ENCODE peak calls at places on chromosomes 7 and 10, in four cellular contexts. T, R, C and L are unnamed samples.

GRCh38 chr10:93913706-93914105 is 19.9 kb downstream of the SLC35G1 start:
- DNase-seq in R (no peak), C (no peak), T (no peak), L (no peak)

GRCh38 chr10:10294801-10295515 is 722.7 kb upstream of the CELF2 start:
- DNase-seq in R (no peak), T (no peak), C (no peak), L (peak; percentile 70)

GRCh38 chr10:72796042-72796441 is 97.5 kb upstream of the OIT3 start:
- DNase-seq in R (no peak), T (no peak), C (no peak), L (no peak)

GRCh38 chr7:48887500-48887899 is 36.8 kb upstream of the CDC14C start:
- DNase-seq in C (no peak), R (peak; percentile 10), T (no peak), L (no peak)

GRCh38 chr7:122652851-122653250 is 46.1 kb downstream of the RNF133 start:
- DNase-seq in R (no peak), C (no peak), T (no peak), L (no peak)

GRCh38 chr10:28326516-28327493 is 23.9 kb upstream of the MPP7 start:
- DNase-seq in C (no peak), R (peak; percentile 30), T (peak; percentile 36), L (no peak)

GRCh38 chr10:102504179-102504975 is 605 bp downstream of the SUFU start:
- DNase-seq in R (peak; percentile 59), T (peak; percentile 70), C (peak; percentile 38), L (peak; percentile 74)

GRCh38 chr7:140200102-140200989 is 23.6 kb upstream of the KDM7A start:
- DNase-seq in C (no peak), R (peak; percentile 79), T (no peak), L (no peak)

GRCh38 chr7:142773937-142774744 is 3.4 kb downstream of the PRSS2 start:
- DNase-seq in R (no peak), T (no peak), C (no peak), L (no peak)

GRCh38 chr10:17645591-17646345 is 1.8 kb downstream of the STAM start:
- DNase-seq in R (no peak), T (no peak), C (no peak), L (no peak)

GRCh38 chr7:93015193-93016084 is 102.3 kb downstream of the SAMD9 start:
- DNase-seq in R (peak; percentile 15), C (no peak), T (no peak), L (no peak)

GRCh38 chr7:93016681-93017349 is 101.0 kb downstream of the SAMD9 start:
- DNase-seq in R (no peak), C (no peak), T (no peak), L (no peak)

GRCh38 chr7:93013471-93014061 is 104.2 kb downstream of the SAMD9 start:
- DNase-seq in T (no peak), C (no peak), R (no peak), L (no peak)

GRCh38 chr7:93016085-93016471 is 101.7 kb downstream of the SAMD9 start:
- DNase-seq in C (no peak), R (no peak), T (no peak), L (no peak)

GRCh38 chr7:93014410-93014809 is 103.4 kb downstream of the SAMD9 start:
- DNase-seq in T (no peak), R (peak; percentile 32), C (no peak), L (no peak)
- H2BK12ac ChIP-seq in T (no peak overlapping the region), R (no peak overlapping the region), C (no peak overlapping the region), L (no peak overlapping the region)

GRCh38 chr10:69911571-69912528 is 110.1 kb downstream of the COL13A1 start:
- DNase-seq in R (no peak), C (no peak), T (no peak), L (no peak)

GRCh38 chr10:69913586-69913985 is 111.9 kb downstream of the COL13A1 start:
- DNase-seq in T (no peak), R (no peak), C (no peak), L (no peak)

GRCh38 chr10:69916133-69916532 is 114.4 kb downstream of the COL13A1 start:
- DNase-seq in C (no peak), T (no peak), R (no peak), L (no peak)

GRCh38 chr10:69912584-69912983 is 110.9 kb downstream of the COL13A1 start:
- DNase-seq in C (no peak), R (no peak), T (no peak), L (no peak)

GRCh38 chr10:69914373-69915268 is 112.9 kb downstream of the COL13A1 start:
- DNase-seq in T (peak; percentile 82), C (peak; percentile 27), R (peak; percentile 62), L (peak; percentile 84)
- H3K18ac ChIP-seq in T (no peak overlapping the region), C (no peak overlapping the region), R (no peak overlapping the region), L (no peak overlapping the region)

GRCh38 chr10:62230344-62231138 is 38.1 kb downstream of the RTKN2 start:
- DNase-seq in C (no peak), R (no peak), T (no peak), L (no peak)

GRCh38 chr10:62233494-62234283 is 35.0 kb downstream of the RTKN2 start:
- DNase-seq in C (no peak), R (peak; percentile 55), T (no peak), L (no peak)

GRCh38 chr10:62234284-62234605 is 34.4 kb downstream of the RTKN2 start:
- DNase-seq in T (no peak), C (no peak), R (no peak), L (no peak)

GRCh38 chr10:62231371-62231770 is 37.3 kb downstream of the RTKN2 start:
- DNase-seq in C (no peak), R (peak; percentile 62), T (no peak), L (no peak)

GRCh38 chr10:62231805-62232204 is 36.8 kb downstream of the RTKN2 start:
- DNase-seq in C (no peak), T (no peak), R (no peak), L (no peak)
- H3K27ac ChIP-seq in C (no peak overlapping the region), T (no peak overlapping the region), R (no peak overlapping the region), L (no peak overlapping the region)

DNA sequence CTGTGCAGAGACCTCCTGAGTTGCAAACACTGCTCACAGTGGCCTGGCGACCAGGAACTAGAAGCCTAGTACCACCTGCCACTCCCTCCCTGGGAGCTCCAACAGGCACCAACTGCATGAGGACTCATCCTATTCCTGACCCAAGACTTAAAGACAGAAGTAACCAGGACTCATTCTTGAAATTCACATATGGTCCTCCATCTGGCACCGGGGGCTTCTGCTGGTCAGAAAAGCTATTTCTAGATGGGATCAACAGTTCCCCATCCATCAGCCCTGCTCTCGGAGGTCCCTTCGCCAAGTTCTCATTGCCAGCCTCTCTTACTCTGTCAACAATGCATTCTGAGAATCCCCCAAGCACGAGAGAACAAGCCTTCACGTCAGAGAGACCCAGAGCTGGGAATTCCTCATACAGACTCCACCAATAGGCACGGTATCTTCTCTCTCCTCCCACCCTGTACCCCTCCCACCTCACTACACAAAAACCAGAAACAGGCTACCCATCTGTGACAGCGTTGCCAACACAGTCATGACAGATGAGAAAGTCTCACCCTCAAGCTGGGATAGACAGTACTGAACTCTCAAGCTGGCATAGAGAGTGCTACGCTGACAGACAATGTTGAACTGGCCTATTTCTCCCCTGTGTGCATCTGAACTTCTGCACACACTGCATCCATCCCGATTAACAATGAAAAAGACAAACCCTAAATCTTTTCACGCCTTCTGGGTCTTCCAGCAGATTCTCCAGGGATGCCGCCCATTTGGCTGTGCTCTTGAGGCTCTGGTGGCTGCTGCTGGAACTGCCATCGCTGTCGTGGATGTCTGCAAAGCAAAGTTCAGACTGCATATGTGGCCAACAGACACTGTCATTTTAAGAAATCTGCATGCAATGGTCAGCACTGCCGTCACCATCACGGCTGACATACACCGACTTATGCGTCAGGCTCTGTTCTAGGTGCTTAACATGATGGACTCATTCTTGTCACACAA is 15.6 kb downstream of the RGS10 start:
- DNase-seq in T (no peak), R (no peak), C (no peak), L (no peak)
- H2BK12ac ChIP-seq in T (no peak overlapping the region), R (no peak overlapping the region), C (no peak overlapping the region), L (no peak overlapping the region)

GRCh38 chr10:131149111-131149510 is 162.4 kb downstream of the TCERG1L start:
- DNase-seq in R (no peak), T (no peak), C (no peak), L (no peak)

GRCh38 chr10:131148270-131148669 is 163.3 kb downstream of the TCERG1L start:
- DNase-seq in C (no peak), R (no peak), T (no peak), L (no peak)

GRCh38 chr10:131147301-131147975 is 164.1 kb downstream of the TCERG1L start:
- DNase-seq in T (no peak), R (no peak), C (no peak), L (no peak)

GRCh38 chr10:131150126-131150525 is 161.4 kb downstream of the TCERG1L start:
- DNase-seq in R (no peak), T (no peak), C (no peak), L (no peak)

GRCh38 chr10:131149586-131149985 is 161.9 kb downstream of the TCERG1L start:
- DNase-seq in R (no peak), T (no peak), C (no peak), L (no peak)
- H3K18ac ChIP-seq in R (no peak overlapping the region), T (no peak overlapping the region), C (no peak overlapping the region), L (no peak overlapping the region)

GRCh38 chr10:89347706-89348457 is 20.1 kb downstream of the IFIT3 start:
- DNase-seq in T (no peak), R (no peak), C (no peak), L (no peak)
- H3K27ac ChIP-seq in T (no peak overlapping the region), R (no peak overlapping the region), C (no peak overlapping the region), L (peak overlapping the region; percentile 66)

GRCh38 chr10:77180104-77180503 is 457.5 kb downstream of the KCNMA1 start:
- DNase-seq in R (no peak), T (no peak), C (no peak), L (no peak)
- H2BK12ac ChIP-seq in R (peak overlapping the region; percentile 41), T (no peak overlapping the region), C (no peak overlapping the region), L (no peak overlapping the region)

DNA sequence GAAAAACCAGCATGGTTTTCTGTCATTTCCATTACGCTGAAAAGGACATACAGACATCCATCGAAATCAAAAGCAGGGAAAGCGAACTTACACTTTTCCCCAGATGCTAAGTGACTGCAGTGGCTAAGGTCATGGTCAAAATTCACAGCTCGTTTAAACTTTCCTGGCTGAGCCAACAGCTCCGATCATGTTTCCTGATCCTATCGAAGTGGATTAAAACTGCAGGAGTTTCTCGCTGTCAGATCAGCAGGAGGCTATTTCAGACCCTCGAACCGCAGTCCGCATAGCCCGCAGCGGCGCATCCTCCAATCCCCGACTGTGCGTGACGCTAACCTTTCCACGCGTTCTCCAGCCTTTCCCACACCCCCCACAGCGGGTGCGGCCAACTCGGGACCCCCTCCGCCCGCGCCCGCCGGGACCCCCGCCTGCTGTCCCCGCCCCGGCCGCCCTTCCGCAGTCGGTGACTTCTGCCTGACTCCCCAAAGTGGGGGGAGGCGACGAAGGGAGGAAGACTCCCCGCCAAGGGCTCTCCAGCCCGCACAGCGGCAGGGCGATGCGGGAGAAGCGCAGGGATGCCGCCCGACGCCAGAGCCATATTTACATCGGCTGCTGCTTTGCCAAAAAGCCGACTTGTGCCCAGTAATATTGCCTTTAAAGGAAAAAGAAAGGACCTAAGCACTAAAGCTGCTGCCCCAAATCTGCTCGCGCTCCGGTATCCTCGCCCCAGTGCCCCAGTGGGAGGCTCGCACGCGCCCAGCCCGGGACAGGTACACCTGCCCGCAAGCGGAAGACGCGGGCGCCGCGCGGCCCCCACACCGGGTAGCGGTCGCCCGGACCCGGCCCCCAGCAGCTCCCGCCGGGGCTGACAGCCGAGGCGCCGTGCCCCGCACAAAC is 1.2 kb downstream of the PIP4K2A start:
- DNase-seq in C (no peak), T (peak; percentile 31), R (peak; percentile 50), L (peak; percentile 14)
- H3K18ac ChIP-seq in C (no peak overlapping the region), T (no peak overlapping the region), R (peak overlapping the region; percentile 57), L (peak overlapping the region; percentile 57)